ENCODE peak calls at places on chromosome 19, in five cellular contexts. One of them, this sample, is unnamed.

GRCh38 chr19:36987091-36987490 is 71.0 kb downstream of the ZNF568 start:
- DNase-seq in RWPE1: no peak
- DNase-seq in activated CD4-positive, alpha-beta T cell treated with anti-CD3 and anti-CD28 coated beads for 24 hours: no peak
- DNase-seq in astrocyte of the hippocampus: no peak
- DNase-seq in fibroblast of lung: no peak
- DNase-seq in this sample: no peak

GRCh38 chr19:15456871-15457700 is 7.3 kb downstream of the RASAL3 start:
- DNase-seq in RWPE1: peak; percentile 47
- DNase-seq in activated CD4-positive, alpha-beta T cell treated with anti-CD3 and anti-CD28 coated beads for 24 hours: no peak
- DNase-seq in astrocyte of the hippocampus: peak; percentile 27
- DNase-seq in fibroblast of lung: no peak
- DNase-seq in this sample: no peak

GRCh38 chr19:43560687-43561086 is 14.6 kb downstream of the XRCC1 start:
- DNase-seq in RWPE1: no peak
- DNase-seq in activated CD4-positive, alpha-beta T cell treated with anti-CD3 and anti-CD28 coated beads for 24 hours: no peak
- DNase-seq in astrocyte of the hippocampus: no peak
- DNase-seq in fibroblast of lung: no peak
- DNase-seq in this sample: no peak

GRCh38 chr19:16457954-16458331 is 13.8 kb downstream of the EPS15L1 start:
- DNase-seq in RWPE1: no peak
- DNase-seq in activated CD4-positive, alpha-beta T cell treated with anti-CD3 and anti-CD28 coated beads for 24 hours: no peak
- DNase-seq in astrocyte of the hippocampus: no peak
- DNase-seq in fibroblast of lung: no peak
- DNase-seq in this sample: no peak

GRCh38 chr19:7912697-7913564 is 1.7 kb upstream of the TGFBR3L start:
- DNase-seq in RWPE1: no peak
- DNase-seq in activated CD4-positive, alpha-beta T cell treated with anti-CD3 and anti-CD28 coated beads for 24 hours: no peak
- DNase-seq in astrocyte of the hippocampus: no peak
- DNase-seq in fibroblast of lung: no peak
- DNase-seq in this sample: peak; percentile 39

GRCh38 chr19:17757125-17757524 is 5.8 kb downstream of the FCHO1 start:
- DNase-seq in RWPE1: peak; percentile 73
- DNase-seq in activated CD4-positive, alpha-beta T cell treated with anti-CD3 and anti-CD28 coated beads for 24 hours: no peak
- DNase-seq in astrocyte of the hippocampus: peak; percentile 89
- DNase-seq in fibroblast of lung: peak; percentile 55
- DNase-seq in this sample: peak; percentile 45

GRCh38 chr19:27780367-27781065 is 1432.4 kb downstream of the UQCRFS1 start:
- DNase-seq in RWPE1: no peak
- DNase-seq in activated CD4-positive, alpha-beta T cell treated with anti-CD3 and anti-CD28 coated beads for 24 hours: no peak
- DNase-seq in astrocyte of the hippocampus: no peak
- DNase-seq in fibroblast of lung: no peak
- DNase-seq in this sample: no peak

GRCh38 chr19:6239871-6240676 is 39.7 kb downstream of the MLLT1 start:
- DNase-seq in RWPE1: no peak
- DNase-seq in activated CD4-positive, alpha-beta T cell treated with anti-CD3 and anti-CD28 coated beads for 24 hours: no peak
- DNase-seq in astrocyte of the hippocampus: no peak
- DNase-seq in fibroblast of lung: no peak
- DNase-seq in this sample: no peak

GRCh38 chr19:925087-925911 is 536 bp upstream of the ARID3A start:
- DNase-seq in RWPE1: peak; percentile 86
- DNase-seq in activated CD4-positive, alpha-beta T cell treated with anti-CD3 and anti-CD28 coated beads for 24 hours: peak; percentile 66
- DNase-seq in astrocyte of the hippocampus: peak; percentile 93
- DNase-seq in fibroblast of lung: peak; percentile 80
- DNase-seq in this sample: peak; percentile 86

GRCh38 chr19:17337675-17338439 is 504 bp downstream of the GTPBP3 start:
- DNase-seq in RWPE1: peak; percentile 55
- DNase-seq in activated CD4-positive, alpha-beta T cell treated with anti-CD3 and anti-CD28 coated beads for 24 hours: no peak
- DNase-seq in astrocyte of the hippocampus: no peak
- DNase-seq in fibroblast of lung: no peak
- DNase-seq in this sample: no peak

GRCh38 chr19:19120308-19121156 is 17.7 kb downstream of the TMEM161A start:
- DNase-seq in RWPE1: peak; percentile 41
- DNase-seq in activated CD4-positive, alpha-beta T cell treated with anti-CD3 and anti-CD28 coated beads for 24 hours: no peak
- DNase-seq in astrocyte of the hippocampus: peak; percentile 67
- DNase-seq in fibroblast of lung: peak; percentile 68
- DNase-seq in this sample: peak; percentile 99

GRCh38 chr19:51386882-51387520 is 773 bp downstream of the LIM2 start:
- DNase-seq in RWPE1: no peak
- DNase-seq in activated CD4-positive, alpha-beta T cell treated with anti-CD3 and anti-CD28 coated beads for 24 hours: no peak
- DNase-seq in astrocyte of the hippocampus: no peak
- DNase-seq in fibroblast of lung: no peak
- DNase-seq in this sample: no peak

GRCh38 chr19:29321116-29321515 is 108.2 kb upstream of the UQCRFS1 start:
- DNase-seq in RWPE1: no peak
- DNase-seq in activated CD4-positive, alpha-beta T cell treated with anti-CD3 and anti-CD28 coated beads for 24 hours: no peak
- DNase-seq in astrocyte of the hippocampus: no peak
- DNase-seq in fibroblast of lung: no peak
- DNase-seq in this sample: no peak

GRCh38 chr19:55666343-55667005 is 8.6 kb upstream of the EPN1 start:
- DNase-seq in RWPE1: no peak
- DNase-seq in activated CD4-positive, alpha-beta T cell treated with anti-CD3 and anti-CD28 coated beads for 24 hours: no peak
- DNase-seq in astrocyte of the hippocampus: no peak
- DNase-seq in fibroblast of lung: no peak
- DNase-seq in this sample: no peak

GRCh38 chr19:3345850-3346460 is 20.4 kb upstream of the NFIC start:
- DNase-seq in RWPE1: no peak
- DNase-seq in activated CD4-positive, alpha-beta T cell treated with anti-CD3 and anti-CD28 coated beads for 24 hours: no peak
- DNase-seq in astrocyte of the hippocampus: no peak
- DNase-seq in fibroblast of lung: no peak
- DNase-seq in this sample: no peak

GRCh38 chr19:3142292-3142670 is 6.4 kb downstream of the GNA15 start:
- DNase-seq in RWPE1: peak; percentile 89
- DNase-seq in activated CD4-positive, alpha-beta T cell treated with anti-CD3 and anti-CD28 coated beads for 24 hours: peak; percentile 40
- DNase-seq in astrocyte of the hippocampus: peak; percentile 45
- DNase-seq in fibroblast of lung: peak; percentile 77
- DNase-seq in this sample: no peak

GRCh38 chr19:29329460-29330134 is 116.6 kb upstream of the UQCRFS1 start:
- DNase-seq in RWPE1: no peak
- DNase-seq in activated CD4-positive, alpha-beta T cell treated with anti-CD3 and anti-CD28 coated beads for 24 hours: no peak
- DNase-seq in astrocyte of the hippocampus: peak; percentile 16
- DNase-seq in fibroblast of lung: no peak
- DNase-seq in this sample: no peak

GRCh38 chr19:28289294-28290063 is 923.5 kb downstream of the UQCRFS1 start:
- DNase-seq in RWPE1: no peak
- DNase-seq in activated CD4-positive, alpha-beta T cell treated with anti-CD3 and anti-CD28 coated beads for 24 hours: no peak
- DNase-seq in astrocyte of the hippocampus: peak; percentile 90
- DNase-seq in fibroblast of lung: peak; percentile 77
- DNase-seq in this sample: no peak

GRCh38 chr19:37304190-37304883 is 66.6 kb upstream of the ZNF527 start:
- DNase-seq in RWPE1: no peak
- DNase-seq in activated CD4-positive, alpha-beta T cell treated with anti-CD3 and anti-CD28 coated beads for 24 hours: no peak
- DNase-seq in astrocyte of the hippocampus: peak; percentile 13
- DNase-seq in fibroblast of lung: no peak
- DNase-seq in this sample: peak; percentile 50

GRCh38 chr19:47510516-47511127 is 4.2 kb downstream of the NAPA start:
- DNase-seq in RWPE1: no peak
- DNase-seq in activated CD4-positive, alpha-beta T cell treated with anti-CD3 and anti-CD28 coated beads for 24 hours: no peak
- DNase-seq in astrocyte of the hippocampus: no peak
- DNase-seq in fibroblast of lung: no peak
- DNase-seq in this sample: no peak

GRCh38 chr19:34034318-34034846 is 137.9 kb upstream of the LSM14A start:
- DNase-seq in RWPE1: no peak
- DNase-seq in activated CD4-positive, alpha-beta T cell treated with anti-CD3 and anti-CD28 coated beads for 24 hours: no peak
- DNase-seq in astrocyte of the hippocampus: no peak
- DNase-seq in fibroblast of lung: no peak
- DNase-seq in this sample: no peak

GRCh38 chr19:615619-616018 is 17.7 kb downstream of the POLRMT start:
- DNase-seq in RWPE1: no peak
- DNase-seq in activated CD4-positive, alpha-beta T cell treated with anti-CD3 and anti-CD28 coated beads for 24 hours: no peak
- DNase-seq in astrocyte of the hippocampus: peak; percentile 48
- DNase-seq in fibroblast of lung: no peak
- DNase-seq in this sample: no peak

GRCh38 chr19:45767881-45768643 is 990 bp downstream of the SIX5 start:
- DNase-seq in RWPE1: no peak
- DNase-seq in activated CD4-positive, alpha-beta T cell treated with anti-CD3 and anti-CD28 coated beads for 24 hours: no peak
- DNase-seq in astrocyte of the hippocampus: peak; percentile 85
- DNase-seq in fibroblast of lung: peak; percentile 78
- DNase-seq in this sample: peak; percentile 78

GRCh38 chr19:12726988-12727316 is 3.2 kb upstream of the TNPO2 start:
- DNase-seq in RWPE1: no peak
- DNase-seq in activated CD4-positive, alpha-beta T cell treated with anti-CD3 and anti-CD28 coated beads for 24 hours: no peak
- DNase-seq in astrocyte of the hippocampus: no peak
- DNase-seq in fibroblast of lung: no peak
- DNase-seq in this sample: no peak

GRCh38 chr19:39160523-39160861 is 34.9 kb downstream of the PAK4 start:
- DNase-seq in RWPE1: no peak
- DNase-seq in activated CD4-positive, alpha-beta T cell treated with anti-CD3 and anti-CD28 coated beads for 24 hours: no peak
- DNase-seq in astrocyte of the hippocampus: peak; percentile 68
- DNase-seq in fibroblast of lung: peak; percentile 64
- DNase-seq in this sample: peak; percentile 56

GRCh38 chr19:12581100-12581499 is 29.5 kb downstream of the ZNF490 start:
- DNase-seq in RWPE1: no peak
- DNase-seq in activated CD4-positive, alpha-beta T cell treated with anti-CD3 and anti-CD28 coated beads for 24 hours: no peak
- DNase-seq in astrocyte of the hippocampus: no peak
- DNase-seq in fibroblast of lung: no peak
- DNase-seq in this sample: no peak

GRCh38 chr19:50481351-50482149 is 4.9 kb upstream of the GARIN5A start:
- DNase-seq in RWPE1: no peak
- DNase-seq in activated CD4-positive, alpha-beta T cell treated with anti-CD3 and anti-CD28 coated beads for 24 hours: no peak
- DNase-seq in astrocyte of the hippocampus: no peak
- DNase-seq in fibroblast of lung: no peak
- DNase-seq in this sample: no peak

GRCh38 chr19:2416321-2417097 is 10.9 kb downstream of the TIMM13 start:
- DNase-seq in RWPE1: no peak
- DNase-seq in activated CD4-positive, alpha-beta T cell treated with anti-CD3 and anti-CD28 coated beads for 24 hours: no peak
- DNase-seq in astrocyte of the hippocampus: no peak
- DNase-seq in fibroblast of lung: no peak
- DNase-seq in this sample: no peak

GRCh38 chr19:35555301-35556005 is 8.0 kb downstream of the ATP4A start:
- DNase-seq in RWPE1: no peak
- DNase-seq in activated CD4-positive, alpha-beta T cell treated with anti-CD3 and anti-CD28 coated beads for 24 hours: no peak
- DNase-seq in astrocyte of the hippocampus: peak; percentile 46
- DNase-seq in fibroblast of lung: peak; percentile 22
- DNase-seq in this sample: no peak